ENCODE peak calls at places on chromosomes 7 and 10, in five cellular contexts. Q is progenitor cell of endocrine pancreas, K is spleen, J is thoracic aorta, L is HTR-8/SVneo. R is an unnamed sample.

GRCh38 chr7:14303536-14303935 is 314.1 kb upstream of the ETV1 start:
- DNase-seq in K (no peak), Q (no peak), L (no peak), J (no peak), R (no peak)

GRCh38 chr10:132064082-132064755 is 1.5 kb upstream of the JAKMIP3 start:
- DNase-seq in K (no peak), Q (no peak), L (no peak), J (no peak), R (no peak)

GRCh38 chr10:73759512-73760115 is 15.4 kb downstream of the SEC24C start:
- DNase-seq in L (no peak), Q (no peak), K (peak), J (no peak), R (no peak)

GRCh38 chr7:30914611-30915601 is 3.3 kb downstream of the AQP1 start:
- DNase-seq in L (peak), J (peak), Q (no peak), K (no peak), R (peak)

GRCh38 chr7:27161214-27161720 is 4.1 kb downstream of the HOXA9 start:
- DNase-seq in L (no peak), J (no peak), Q (no peak), K (peak), R (no peak)

GRCh38 chr7:82166666-82167065 is 276.9 kb downstream of the CACNA2D1 start:
- DNase-seq in K (no peak), J (no peak), Q (no peak), L (no peak), R (no peak)

GRCh38 chr10:21894648-21895342 is 108.7 kb downstream of the DNAJC1 start:
- DNase-seq in K (no peak), L (no peak), J (no peak), Q (no peak), R (no peak)

GRCh38 chr7:45689011-45689796 is 115.0 kb downstream of the ADCY1 start:
- DNase-seq in Q (no peak), K (peak), L (peak), J (no peak), R (peak)

GRCh38 chr7:155851892-155852291 is 39.6 kb upstream of the SHH start:
- DNase-seq in K (no peak), J (no peak), Q (no peak), L (no peak), R (no peak)

GRCh38 chr7:95931460-95932232 is 159.3 kb downstream of the DYNC1I1 start:
- DNase-seq in K (no peak), J (no peak), Q (no peak), L (no peak), R (no peak)

GRCh38 chr7:1355568-1356340 is 103.5 kb downstream of the MICALL2 start:
- DNase-seq in L (no peak), Q (no peak), J (no peak), K (peak), R (no peak)

GRCh38 chr10:30581779-30582380 is 47.7 kb downstream of the LYZL2 start:
- DNase-seq in J (no peak), K (no peak), L (peak), Q (no peak), R (peak)

GRCh38 chr10:61992059-61992460 is 90.6 kb downstream of the ARID5B start:
- DNase-seq in Q (no peak), K (no peak), L (no peak), J (no peak), R (no peak)

GRCh38 chr7:69617364-69617763 is 19.1 kb downstream of the AUTS2 start:
- DNase-seq in J (no peak), K (no peak), Q (no peak), L (no peak), R (no peak)

GRCh38 chr7:1274876-1275684 is 42.4 kb downstream of the UNCX start:
- DNase-seq in K (no peak), Q (no peak), L (no peak), J (no peak), R (no peak)

GRCh38 chr10:93913706-93914105 is 19.9 kb downstream of the SLC35G1 start:
- DNase-seq in J (no peak), L (no peak), K (no peak), Q (no peak), R (no peak)

GRCh38 chr7:116356979-116357378 is 142.6 kb upstream of the CAV2 start:
- DNase-seq in L (no peak), Q (no peak), J (no peak), K (no peak), R (no peak)

GRCh38 chr10:82813856-82814255 is 938.9 kb downstream of the NRG3 start:
- DNase-seq in L (no peak), J (no peak), Q (no peak), K (no peak), R (no peak)

GRCh38 chr10:102612964-102613275 is 31.4 kb upstream of the TRIM8 start:
- DNase-seq in L (no peak), Q (no peak), K (peak), J (no peak), R (no peak)

GRCh38 chr10:75592888-75593643 is 161.6 kb downstream of the LRMDA start:
- DNase-seq in J (no peak), L (no peak), K (no peak), Q (no peak), R (no peak)

GRCh38 chr7:116185956-116186355 is 24.4 kb upstream of the TES start:
- DNase-seq in L (no peak), Q (no peak), J (no peak), K (no peak), R (no peak)